ENCODE peak calls at places on chromosomes 6 and 20, in seven cellular contexts. L is fibroblast of the aortic adventitia; R is sigmoid colon; I is brain microvascular endothelial cell; D is right atrium auricular region; U is CD8-positive, alpha-beta T cell; J is breast epithelium. A is an unnamed sample.

GRCh38 chr6:137631323-137631722 is 137.1 kb upstream of the OLIG3 start:
- DNase-seq in J (no peak), D (no peak), U (no peak), R (no peak), I (no peak), L (no peak), A (no peak)

GRCh38 chr20:24027229-24027628 is 38.6 kb upstream of the GGTLC1 start:
- DNase-seq in D (peak), J (no peak), U (peak), I (peak), L (peak), R (peak), A (no peak)

GRCh38 chr20:45308078-45308778 is at the start of gene MATN4:
- DNase-seq in U (no peak), D (peak), J (no peak), L (no peak), I (no peak), R (no peak), A (no peak)

GRCh38 chr20:52805892-52806291 is 166.3 kb upstream of the TSHZ2 start:
- DNase-seq in U (no peak), D (no peak), J (no peak), L (no peak), R (no peak), I (no peak), A (no peak)

GRCh38 chr6:34530753-34531365 is 25.3 kb downstream of the SPDEF start:
- DNase-seq in D (no peak), I (no peak), U (no peak), R (no peak), L (no peak), J (no peak), A (no peak)

GRCh38 chr6:343960-344815 is 47.4 kb upstream of the IRF4 start:
- DNase-seq in J (no peak), L (no peak), U (no peak), I (no peak), D (no peak), R (no peak), A (no peak)

GRCh38 chr6:127514396-127515227 is 4.5 kb downstream of the MTCL3 start:
- DNase-seq in R (no peak), J (no peak), D (no peak), L (peak), I (peak), U (no peak), A (no peak)

GRCh38 chr6:128057541-128058335 is 156.9 kb upstream of the THEMIS start:
- DNase-seq in D (no peak), L (peak), I (peak), R (no peak), J (no peak), U (no peak), A (no peak)

GRCh38 chr6:41538556-41539182 is 7.5 kb upstream of the FOXP4 start:
- DNase-seq in U (no peak), D (no peak), I (no peak), L (peak), R (no peak), J (no peak), A (no peak)

GRCh38 chr6:70241031-70241430 is 61.9 kb downstream of the COL9A1 start:
- DNase-seq in R (no peak), I (no peak), J (no peak), D (no peak), L (no peak), U (no peak), A (no peak)

DNA sequence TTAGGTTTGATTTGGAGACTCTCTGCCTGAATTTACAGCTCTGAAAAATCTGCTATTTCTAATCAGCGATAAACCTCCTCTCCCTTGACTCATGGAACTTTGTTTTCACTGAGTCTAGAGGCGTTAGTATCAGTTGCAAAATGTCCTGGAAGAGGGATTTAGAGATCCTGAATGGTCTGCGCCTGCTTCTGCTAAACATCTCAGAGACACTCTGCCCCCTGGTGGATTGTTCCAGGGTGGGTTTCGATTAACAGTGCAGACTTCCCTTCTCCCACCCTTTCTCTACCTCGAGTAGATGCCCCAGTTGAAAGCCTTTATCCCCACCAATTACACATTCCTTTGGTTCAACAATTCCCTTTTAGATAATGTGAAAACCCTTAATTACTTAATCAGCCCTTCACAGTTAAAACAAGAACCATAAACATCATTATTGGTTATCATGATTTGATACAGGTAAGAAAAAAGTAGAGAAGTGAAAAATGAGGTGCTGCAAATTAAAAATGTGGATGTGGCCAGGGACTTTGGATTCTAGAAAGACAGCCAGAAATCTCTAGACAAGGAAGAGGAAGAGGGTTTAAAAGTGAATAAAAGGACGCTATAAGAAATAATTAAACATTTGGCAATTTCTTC is 5.5 kb downstream of the HTR1B start:
- DNase-seq in L (peak), I (peak), U (no peak), D (peak), J (no peak), R (peak), A (peak)
- TF ChIP-seq CTCF in L (peak), I (peak), U (peak), D (peak), J (peak), R (peak), A (peak)

GRCh38 chr20:40749985-40750506 is 61.0 kb upstream of the MAFB start:
- DNase-seq in R (no peak), U (no peak), I (no peak), J (no peak), D (no peak), L (no peak), A (no peak)
- H3K4me3 ChIP-seq in R (no peak), U (no peak), I (no peak), J (no peak), D (no peak), L (no peak), A (no peak)

DNA sequence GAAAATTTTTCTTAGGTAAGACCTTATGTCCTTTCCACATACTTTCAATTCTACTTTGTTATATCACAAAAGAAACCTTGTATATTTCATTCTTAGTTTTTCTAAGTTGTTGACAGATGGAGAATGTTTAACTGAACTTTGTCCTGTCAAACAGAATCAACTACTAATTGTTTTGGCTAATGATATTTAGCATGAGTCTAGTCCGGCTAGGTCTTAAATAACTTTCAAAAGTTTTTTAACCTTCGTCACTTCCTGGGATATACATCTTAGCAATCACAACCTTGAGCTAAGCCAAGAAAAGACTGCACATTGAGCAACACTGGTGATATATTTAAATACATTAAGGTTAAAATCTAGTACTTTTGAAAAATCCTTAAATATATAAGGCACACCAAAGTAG is 62.9 kb upstream of the RUNX2 start:
- DNase-seq in L (peak), R (no peak), J (no peak), I (no peak), D (no peak), U (no peak), A (no peak)
- TF ChIP-seq CTCF in L (no peak), R (no peak), J (no peak), I (no peak), D (no peak), U (no peak), A (no peak)

DNA sequence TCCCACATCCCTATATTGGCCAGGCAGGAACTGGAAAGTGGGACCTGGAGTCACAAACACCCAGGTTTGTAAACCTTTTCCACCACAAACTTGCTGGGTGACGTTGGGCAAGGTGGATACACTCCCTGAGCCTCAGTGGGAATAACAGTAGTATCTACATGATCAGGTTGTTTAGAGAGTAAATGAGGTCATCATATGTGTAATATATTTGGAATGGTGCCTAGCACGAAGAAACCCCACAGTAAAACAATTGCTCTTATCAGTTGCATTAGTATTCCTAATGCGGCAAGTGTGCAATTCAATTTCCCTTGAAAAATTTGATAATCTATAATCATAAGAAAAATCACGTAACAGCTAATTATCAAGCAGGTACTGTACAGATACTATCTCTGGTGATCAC is 51.9 kb downstream of the HIVEP2 start:
- DNase-seq in D (no peak), J (no peak), R (no peak), I (no peak), L (peak), U (no peak), A (no peak)
- H3K4me3 ChIP-seq in D (no peak), J (no peak), R (no peak), I (no peak), L (no peak), U (no peak), A (no peak)

GRCh38 chr20:33071198-33071597 is 8.2 kb upstream of the BPIFB4 start:
- DNase-seq in I (no peak), J (no peak), R (no peak), L (no peak), D (no peak), U (no peak), A (no peak)

GRCh38 chr20:33072362-33072761 is 7.1 kb upstream of the BPIFB4 start:
- DNase-seq in L (no peak), I (no peak), D (no peak), U (no peak), J (no peak), R (no peak), A (no peak)

GRCh38 chr20:33068251-33068939 is 11.0 kb upstream of the BPIFB4 start:
- DNase-seq in J (no peak), R (no peak), U (no peak), I (no peak), L (no peak), D (no peak), A (no peak)

GRCh38 chr20:33069706-33070105 is 9.7 kb upstream of the BPIFB4 start:
- DNase-seq in U (no peak), D (no peak), L (no peak), R (no peak), I (no peak), J (no peak), A (no peak)

DNA sequence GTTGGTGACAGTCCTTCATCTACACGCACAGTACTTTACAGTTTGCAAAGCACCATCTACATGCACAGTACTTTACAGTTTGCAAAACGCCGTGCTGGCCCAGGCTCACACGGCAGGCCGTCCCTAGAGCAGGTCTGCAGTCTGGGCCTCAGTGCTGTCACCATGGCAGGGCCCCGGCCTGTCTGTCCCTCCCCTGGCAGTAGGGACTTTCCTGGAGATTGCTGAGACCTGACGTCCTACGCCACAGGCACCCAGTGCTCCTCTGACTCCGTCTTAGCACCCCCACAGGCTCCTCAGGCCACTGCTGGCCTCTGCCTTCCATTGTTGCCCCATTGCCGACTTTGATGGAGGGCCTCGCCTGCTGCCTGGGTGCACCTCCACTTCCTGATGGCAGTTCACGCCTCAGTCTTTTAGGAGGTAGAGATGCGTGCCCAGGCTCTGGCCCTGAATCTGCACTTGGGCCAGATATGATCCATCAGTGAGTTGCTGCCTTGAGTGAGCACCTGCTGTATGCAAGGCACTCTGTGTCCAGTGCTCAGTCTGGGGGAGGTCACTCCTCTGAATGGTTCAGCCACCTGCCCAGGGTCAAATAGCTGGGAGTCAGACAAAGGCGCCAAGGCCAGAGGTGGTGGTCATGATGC is 8.9 kb upstream of the BPIFB4 start:
- DNase-seq in I (no peak), J (no peak), L (no peak), D (no peak), R (no peak), U (no peak), A (no peak)
- TF ChIP-seq CTCF in I (no peak), J (no peak), L (no peak), D (no peak), R (no peak), U (no peak), A (no peak)

GRCh38 chr6:147169529-147169928 is 34.7 kb upstream of the STXBP5 start:
- DNase-seq in L (no peak), D (no peak), J (no peak), I (no peak), U (no peak), R (no peak), A (no peak)

GRCh38 chr6:147166360-147166944 is 37.8 kb upstream of the STXBP5 start:
- DNase-seq in R (no peak), U (no peak), J (no peak), D (no peak), L (peak), I (peak), A (no peak)

GRCh38 chr6:147167009-147167408 is 37.2 kb upstream of the STXBP5 start:
- DNase-seq in I (no peak), J (no peak), R (no peak), D (no peak), L (peak), U (no peak), A (no peak)

GRCh38 chr6:147170269-147170668 is 33.9 kb upstream of the STXBP5 start:
- DNase-seq in U (no peak), R (no peak), J (no peak), I (peak), L (peak), D (no peak), A (peak)

GRCh38 chr6:147167576-147168461 is 36.4 kb upstream of the STXBP5 start:
- DNase-seq in U (no peak), I (no peak), D (no peak), L (peak), R (no peak), J (no peak), A (no peak)
- H3K4me3 ChIP-seq in U (no peak), I (no peak), D (no peak), L (no peak), R (no peak), J (no peak), A (no peak)

DNA sequence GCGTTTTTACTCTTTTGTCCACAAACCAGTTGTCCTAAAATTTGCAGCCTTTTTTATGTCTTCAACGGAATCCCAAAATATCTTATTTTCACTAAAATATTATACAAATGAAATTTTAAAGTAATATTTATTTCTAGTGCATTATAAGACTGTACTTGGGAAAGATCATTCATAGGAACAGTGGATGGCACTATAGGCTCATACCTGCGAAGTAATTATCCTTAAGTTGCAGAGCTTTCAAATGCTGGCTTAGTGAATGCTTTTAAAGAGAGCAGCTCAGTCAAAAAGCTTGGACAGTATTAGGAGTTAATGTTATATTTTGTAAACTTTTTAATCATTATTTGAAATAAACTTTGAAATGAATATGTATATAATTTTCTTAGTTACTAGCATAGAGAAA is 254.9 kb downstream of the CDKAL1 start:
- DNase-seq in I (no peak), D (no peak), L (peak), R (no peak), J (no peak), U (no peak), A (no peak)
- TF ChIP-seq CTCF in I (no peak), D (no peak), L (peak), R (no peak), J (no peak), U (no peak), A (peak)

GRCh38 chr20:16158090-16158975 is 414.9 kb downstream of the KIF16B start:
- DNase-seq in R (no peak), J (no peak), I (no peak), U (no peak), L (no peak), D (no peak), A (no peak)

DNA sequence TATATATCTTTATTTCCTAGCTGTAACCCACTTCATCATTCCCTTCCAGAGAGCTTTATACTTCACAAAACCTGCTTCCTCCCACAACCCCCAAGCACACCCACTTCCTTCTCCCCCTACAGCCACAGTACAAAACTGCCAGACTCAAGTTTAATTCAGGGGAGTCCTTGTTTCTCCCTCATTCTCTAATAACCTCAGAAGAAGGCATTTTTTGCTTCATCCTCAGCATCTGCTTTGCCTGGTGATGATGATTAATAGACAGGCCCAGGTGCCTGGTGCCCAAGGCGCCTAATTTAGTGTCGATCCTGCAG is 414.3 kb downstream of the KIF16B start:
- DNase-seq in J (no peak), I (no peak), U (no peak), D (no peak), L (no peak), R (no peak), A (no peak)
- H3K4me3 ChIP-seq in J (no peak), I (no peak), U (no peak), D (no peak), L (no peak), R (no peak), A (no peak)

A was measured in AG09309.